ENCODE peak calls at places on chromosome 17, in eight cellular contexts. One of them, this sample, is unnamed.

GRCh38 chr17:74249966-74250365 is 24.1 kb upstream of the DNAI2 start:
- DNase-seq in T1000: no peak
- DNase-seq in Right ventricle myocardium superior: no peak
- DNase-seq in activated T-cell treated with anti-CD3 and anti-CD28 coated beads, Interleukin-2, amount 50 U/mL, for 72 hours: no peak
- DNase-seq in stimulated activated CD4-positive, alpha-beta T cell treated with anti-CD3 and anti-CD28 coated beads, Interleukin-15, amount 100 ng/mL, for 24 hours: no peak
- DNase-seq in upper lobe of left lung: no peak
- DNase-seq in effector memory CD8-positive, alpha-beta T cell: no peak
- DNase-seq in stomach: no peak
- DNase-seq in this sample: no peak

GRCh38 chr17:58141505-58141904 is 6.7 kb upstream of the OR4D1 start:
- DNase-seq in T1000: no peak
- DNase-seq in Right ventricle myocardium superior: no peak
- DNase-seq in activated T-cell treated with anti-CD3 and anti-CD28 coated beads, Interleukin-2, amount 50 U/mL, for 72 hours: no peak
- DNase-seq in stimulated activated CD4-positive, alpha-beta T cell treated with anti-CD3 and anti-CD28 coated beads, Interleukin-15, amount 100 ng/mL, for 24 hours: no peak
- DNase-seq in upper lobe of left lung: no peak
- DNase-seq in effector memory CD8-positive, alpha-beta T cell: no peak
- DNase-seq in stomach: no peak
- DNase-seq in this sample: no peak

GRCh38 chr17:81508639-81509047 is 4.0 kb downstream of the ACTG1 start:
- DNase-seq in T1000: no peak
- DNase-seq in Right ventricle myocardium superior: no peak
- DNase-seq in activated T-cell treated with anti-CD3 and anti-CD28 coated beads, Interleukin-2, amount 50 U/mL, for 72 hours: no peak
- DNase-seq in stimulated activated CD4-positive, alpha-beta T cell treated with anti-CD3 and anti-CD28 coated beads, Interleukin-15, amount 100 ng/mL, for 24 hours: peak
- DNase-seq in upper lobe of left lung: no peak
- DNase-seq in effector memory CD8-positive, alpha-beta T cell: no peak
- DNase-seq in stomach: no peak
- DNase-seq in this sample: no peak

GRCh38 chr17:55344514-55344997 is 77.1 kb downstream of the MMD start:
- DNase-seq in T1000: no peak
- DNase-seq in Right ventricle myocardium superior: no peak
- DNase-seq in activated T-cell treated with anti-CD3 and anti-CD28 coated beads, Interleukin-2, amount 50 U/mL, for 72 hours: peak
- DNase-seq in stimulated activated CD4-positive, alpha-beta T cell treated with anti-CD3 and anti-CD28 coated beads, Interleukin-15, amount 100 ng/mL, for 24 hours: peak
- DNase-seq in upper lobe of left lung: no peak
- DNase-seq in effector memory CD8-positive, alpha-beta T cell: no peak
- DNase-seq in stomach: no peak
- DNase-seq in this sample: no peak

GRCh38 chr17:28986714-28987367 is 19.0 kb downstream of the SEZ6 start:
- DNase-seq in T1000: no peak
- DNase-seq in Right ventricle myocardium superior: no peak
- DNase-seq in activated T-cell treated with anti-CD3 and anti-CD28 coated beads, Interleukin-2, amount 50 U/mL, for 72 hours: no peak
- DNase-seq in stimulated activated CD4-positive, alpha-beta T cell treated with anti-CD3 and anti-CD28 coated beads, Interleukin-15, amount 100 ng/mL, for 24 hours: no peak
- DNase-seq in upper lobe of left lung: no peak
- DNase-seq in effector memory CD8-positive, alpha-beta T cell: no peak
- DNase-seq in stomach: no peak
- DNase-seq in this sample: no peak

GRCh38 chr17:82836823-82837357 is 2.9 kb downstream of the ZNF750 start:
- DNase-seq in T1000: no peak
- DNase-seq in Right ventricle myocardium superior: peak
- DNase-seq in activated T-cell treated with anti-CD3 and anti-CD28 coated beads, Interleukin-2, amount 50 U/mL, for 72 hours: no peak
- DNase-seq in stimulated activated CD4-positive, alpha-beta T cell treated with anti-CD3 and anti-CD28 coated beads, Interleukin-15, amount 100 ng/mL, for 24 hours: no peak
- DNase-seq in upper lobe of left lung: no peak
- DNase-seq in effector memory CD8-positive, alpha-beta T cell: no peak
- DNase-seq in stomach: no peak
- DNase-seq in this sample: no peak

GRCh38 chr17:37553357-37553966 is 55.8 kb downstream of the SYNRG start:
- DNase-seq in T1000: no peak
- DNase-seq in Right ventricle myocardium superior: no peak
- DNase-seq in activated T-cell treated with anti-CD3 and anti-CD28 coated beads, Interleukin-2, amount 50 U/mL, for 72 hours: no peak
- DNase-seq in stimulated activated CD4-positive, alpha-beta T cell treated with anti-CD3 and anti-CD28 coated beads, Interleukin-15, amount 100 ng/mL, for 24 hours: no peak
- DNase-seq in upper lobe of left lung: no peak
- DNase-seq in effector memory CD8-positive, alpha-beta T cell: no peak
- DNase-seq in stomach: no peak
- DNase-seq in this sample: no peak

GRCh38 chr17:57578608-57578990 is 166.5 kb downstream of the CCDC182 start:
- DNase-seq in T1000: no peak
- DNase-seq in Right ventricle myocardium superior: no peak
- DNase-seq in activated T-cell treated with anti-CD3 and anti-CD28 coated beads, Interleukin-2, amount 50 U/mL, for 72 hours: no peak
- DNase-seq in stimulated activated CD4-positive, alpha-beta T cell treated with anti-CD3 and anti-CD28 coated beads, Interleukin-15, amount 100 ng/mL, for 24 hours: no peak
- DNase-seq in upper lobe of left lung: no peak
- DNase-seq in effector memory CD8-positive, alpha-beta T cell: no peak
- DNase-seq in stomach: no peak
- DNase-seq in this sample: peak

GRCh38 chr17:79618383-79619067 is 7.7 kb upstream of the RBFOX3 start:
- DNase-seq in T1000: no peak
- DNase-seq in Right ventricle myocardium superior: no peak
- DNase-seq in activated T-cell treated with anti-CD3 and anti-CD28 coated beads, Interleukin-2, amount 50 U/mL, for 72 hours: no peak
- DNase-seq in stimulated activated CD4-positive, alpha-beta T cell treated with anti-CD3 and anti-CD28 coated beads, Interleukin-15, amount 100 ng/mL, for 24 hours: no peak
- DNase-seq in upper lobe of left lung: peak
- DNase-seq in effector memory CD8-positive, alpha-beta T cell: no peak
- DNase-seq in stomach: no peak
- DNase-seq in this sample: peak

GRCh38 chr17:14604920-14605599 is 304.2 kb downstream of the HS3ST3B1 start:
- DNase-seq in T1000: no peak
- DNase-seq in Right ventricle myocardium superior: peak
- DNase-seq in activated T-cell treated with anti-CD3 and anti-CD28 coated beads, Interleukin-2, amount 50 U/mL, for 72 hours: no peak
- DNase-seq in stimulated activated CD4-positive, alpha-beta T cell treated with anti-CD3 and anti-CD28 coated beads, Interleukin-15, amount 100 ng/mL, for 24 hours: no peak
- DNase-seq in upper lobe of left lung: peak
- DNase-seq in effector memory CD8-positive, alpha-beta T cell: no peak
- DNase-seq in stomach: no peak
- DNase-seq in this sample: no peak

GRCh38 chr17:62802531-62803205 is 5.4 kb downstream of the MARCHF10 start:
- DNase-seq in T1000: no peak
- DNase-seq in Right ventricle myocardium superior: no peak
- DNase-seq in activated T-cell treated with anti-CD3 and anti-CD28 coated beads, Interleukin-2, amount 50 U/mL, for 72 hours: no peak
- DNase-seq in stimulated activated CD4-positive, alpha-beta T cell treated with anti-CD3 and anti-CD28 coated beads, Interleukin-15, amount 100 ng/mL, for 24 hours: no peak
- DNase-seq in upper lobe of left lung: no peak
- DNase-seq in effector memory CD8-positive, alpha-beta T cell: no peak
- DNase-seq in stomach: no peak
- DNase-seq in this sample: no peak

GRCh38 chr17:3011891-3012290 is 51.5 kb downstream of the OR1D5 start:
- DNase-seq in T1000: no peak
- DNase-seq in Right ventricle myocardium superior: no peak
- DNase-seq in activated T-cell treated with anti-CD3 and anti-CD28 coated beads, Interleukin-2, amount 50 U/mL, for 72 hours: no peak
- DNase-seq in stimulated activated CD4-positive, alpha-beta T cell treated with anti-CD3 and anti-CD28 coated beads, Interleukin-15, amount 100 ng/mL, for 24 hours: no peak
- DNase-seq in upper lobe of left lung: no peak
- DNase-seq in effector memory CD8-positive, alpha-beta T cell: no peak
- DNase-seq in stomach: no peak
- DNase-seq in this sample: no peak

GRCh38 chr17:68457168-68457538 is at the start of gene WIPI1:
- DNase-seq in T1000: peak
- DNase-seq in Right ventricle myocardium superior: no peak
- DNase-seq in activated T-cell treated with anti-CD3 and anti-CD28 coated beads, Interleukin-2, amount 50 U/mL, for 72 hours: no peak
- DNase-seq in stimulated activated CD4-positive, alpha-beta T cell treated with anti-CD3 and anti-CD28 coated beads, Interleukin-15, amount 100 ng/mL, for 24 hours: no peak
- DNase-seq in upper lobe of left lung: no peak
- DNase-seq in effector memory CD8-positive, alpha-beta T cell: no peak
- DNase-seq in stomach: no peak
- DNase-seq in this sample: peak

GRCh38 chr17:35016369-35016768 is 36.1 kb downstream of the LIG3 start:
- DNase-seq in T1000: no peak
- DNase-seq in Right ventricle myocardium superior: no peak
- DNase-seq in activated T-cell treated with anti-CD3 and anti-CD28 coated beads, Interleukin-2, amount 50 U/mL, for 72 hours: no peak
- DNase-seq in stimulated activated CD4-positive, alpha-beta T cell treated with anti-CD3 and anti-CD28 coated beads, Interleukin-15, amount 100 ng/mL, for 24 hours: no peak
- DNase-seq in upper lobe of left lung: no peak
- DNase-seq in effector memory CD8-positive, alpha-beta T cell: no peak
- DNase-seq in stomach: no peak
- DNase-seq in this sample: no peak

GRCh38 chr17:65022751-65023421 is 33.7 kb downstream of the GNA13 start:
- DNase-seq in T1000: no peak
- DNase-seq in Right ventricle myocardium superior: no peak
- DNase-seq in activated T-cell treated with anti-CD3 and anti-CD28 coated beads, Interleukin-2, amount 50 U/mL, for 72 hours: peak
- DNase-seq in stimulated activated CD4-positive, alpha-beta T cell treated with anti-CD3 and anti-CD28 coated beads, Interleukin-15, amount 100 ng/mL, for 24 hours: no peak
- DNase-seq in upper lobe of left lung: no peak
- DNase-seq in effector memory CD8-positive, alpha-beta T cell: peak
- DNase-seq in stomach: no peak
- DNase-seq in this sample: no peak

GRCh38 chr17:21176996-21177395 is 37.0 kb downstream of the TMEM11 start:
- DNase-seq in T1000: no peak
- DNase-seq in Right ventricle myocardium superior: no peak
- DNase-seq in activated T-cell treated with anti-CD3 and anti-CD28 coated beads, Interleukin-2, amount 50 U/mL, for 72 hours: no peak
- DNase-seq in stimulated activated CD4-positive, alpha-beta T cell treated with anti-CD3 and anti-CD28 coated beads, Interleukin-15, amount 100 ng/mL, for 24 hours: no peak
- DNase-seq in upper lobe of left lung: no peak
- DNase-seq in effector memory CD8-positive, alpha-beta T cell: no peak
- DNase-seq in stomach: peak
- DNase-seq in this sample: no peak

GRCh38 chr17:50274142-50274944 is at the start of gene TMEM92:
- DNase-seq in T1000: no peak
- DNase-seq in Right ventricle myocardium superior: no peak
- DNase-seq in activated T-cell treated with anti-CD3 and anti-CD28 coated beads, Interleukin-2, amount 50 U/mL, for 72 hours: no peak
- DNase-seq in stimulated activated CD4-positive, alpha-beta T cell treated with anti-CD3 and anti-CD28 coated beads, Interleukin-15, amount 100 ng/mL, for 24 hours: peak
- DNase-seq in upper lobe of left lung: peak
- DNase-seq in effector memory CD8-positive, alpha-beta T cell: no peak
- DNase-seq in stomach: peak
- DNase-seq in this sample: peak

GRCh38 chr17:79679631-79680340 is 51.0 kb upstream of the ENPP7 start:
- DNase-seq in T1000: no peak
- DNase-seq in Right ventricle myocardium superior: no peak
- DNase-seq in activated T-cell treated with anti-CD3 and anti-CD28 coated beads, Interleukin-2, amount 50 U/mL, for 72 hours: no peak
- DNase-seq in stimulated activated CD4-positive, alpha-beta T cell treated with anti-CD3 and anti-CD28 coated beads, Interleukin-15, amount 100 ng/mL, for 24 hours: no peak
- DNase-seq in upper lobe of left lung: no peak
- DNase-seq in effector memory CD8-positive, alpha-beta T cell: no peak
- DNase-seq in stomach: no peak
- DNase-seq in this sample: peak

GRCh38 chr17:40561871-40562611 is 3.2 kb downstream of the CCR7 start:
- DNase-seq in T1000: no peak
- DNase-seq in Right ventricle myocardium superior: no peak
- DNase-seq in activated T-cell treated with anti-CD3 and anti-CD28 coated beads, Interleukin-2, amount 50 U/mL, for 72 hours: peak
- DNase-seq in stimulated activated CD4-positive, alpha-beta T cell treated with anti-CD3 and anti-CD28 coated beads, Interleukin-15, amount 100 ng/mL, for 24 hours: peak
- DNase-seq in upper lobe of left lung: no peak
- DNase-seq in effector memory CD8-positive, alpha-beta T cell: peak
- DNase-seq in stomach: peak
- DNase-seq in this sample: peak

GRCh38 chr17:49926886-49927285 is 42.1 kb upstream of the DLX4 start:
- DNase-seq in T1000: no peak
- DNase-seq in Right ventricle myocardium superior: peak
- DNase-seq in activated T-cell treated with anti-CD3 and anti-CD28 coated beads, Interleukin-2, amount 50 U/mL, for 72 hours: no peak
- DNase-seq in stimulated activated CD4-positive, alpha-beta T cell treated with anti-CD3 and anti-CD28 coated beads, Interleukin-15, amount 100 ng/mL, for 24 hours: no peak
- DNase-seq in upper lobe of left lung: no peak
- DNase-seq in effector memory CD8-positive, alpha-beta T cell: no peak
- DNase-seq in stomach: no peak
- DNase-seq in this sample: no peak

GRCh38 chr17:69870091-69870530 is 204.9 kb upstream of the KCNJ16 start:
- DNase-seq in T1000: peak
- DNase-seq in Right ventricle myocardium superior: no peak
- DNase-seq in activated T-cell treated with anti-CD3 and anti-CD28 coated beads, Interleukin-2, amount 50 U/mL, for 72 hours: no peak
- DNase-seq in stimulated activated CD4-positive, alpha-beta T cell treated with anti-CD3 and anti-CD28 coated beads, Interleukin-15, amount 100 ng/mL, for 24 hours: no peak
- DNase-seq in upper lobe of left lung: no peak
- DNase-seq in effector memory CD8-positive, alpha-beta T cell: no peak
- DNase-seq in stomach: no peak
- DNase-seq in this sample: peak

GRCh38 chr17:61402978-61403845 is 3.6 kb downstream of the TBX2 start:
- DNase-seq in T1000: peak
- DNase-seq in Right ventricle myocardium superior: peak
- DNase-seq in activated T-cell treated with anti-CD3 and anti-CD28 coated beads, Interleukin-2, amount 50 U/mL, for 72 hours: no peak
- DNase-seq in stimulated activated CD4-positive, alpha-beta T cell treated with anti-CD3 and anti-CD28 coated beads, Interleukin-15, amount 100 ng/mL, for 24 hours: peak
- DNase-seq in upper lobe of left lung: no peak
- DNase-seq in effector memory CD8-positive, alpha-beta T cell: no peak
- DNase-seq in stomach: no peak
- DNase-seq in this sample: peak

GRCh38 chr17:29573558-29573870 is 5.0 kb downstream of the TP53I13 start:
- DNase-seq in T1000: no peak
- DNase-seq in Right ventricle myocardium superior: no peak
- DNase-seq in activated T-cell treated with anti-CD3 and anti-CD28 coated beads, Interleukin-2, amount 50 U/mL, for 72 hours: no peak
- DNase-seq in stimulated activated CD4-positive, alpha-beta T cell treated with anti-CD3 and anti-CD28 coated beads, Interleukin-15, amount 100 ng/mL, for 24 hours: no peak
- DNase-seq in upper lobe of left lung: peak
- DNase-seq in effector memory CD8-positive, alpha-beta T cell: no peak
- DNase-seq in stomach: no peak
- DNase-seq in this sample: peak

GRCh38 chr17:52181842-52182241 is 23.3 kb upstream of the CA10 start:
- DNase-seq in T1000: no peak
- DNase-seq in Right ventricle myocardium superior: no peak
- DNase-seq in activated T-cell treated with anti-CD3 and anti-CD28 coated beads, Interleukin-2, amount 50 U/mL, for 72 hours: no peak
- DNase-seq in stimulated activated CD4-positive, alpha-beta T cell treated with anti-CD3 and anti-CD28 coated beads, Interleukin-15, amount 100 ng/mL, for 24 hours: no peak
- DNase-seq in upper lobe of left lung: no peak
- DNase-seq in effector memory CD8-positive, alpha-beta T cell: no peak
- DNase-seq in stomach: no peak
- DNase-seq in this sample: no peak

GRCh38 chr17:5069724-5070123 is 8.5 kb upstream of the ZFP3 start:
- DNase-seq in T1000: no peak
- DNase-seq in Right ventricle myocardium superior: no peak
- DNase-seq in activated T-cell treated with anti-CD3 and anti-CD28 coated beads, Interleukin-2, amount 50 U/mL, for 72 hours: no peak
- DNase-seq in stimulated activated CD4-positive, alpha-beta T cell treated with anti-CD3 and anti-CD28 coated beads, Interleukin-15, amount 100 ng/mL, for 24 hours: no peak
- DNase-seq in upper lobe of left lung: no peak
- DNase-seq in effector memory CD8-positive, alpha-beta T cell: no peak
- DNase-seq in stomach: no peak
- DNase-seq in this sample: no peak

GRCh38 chr17:41486809-41487530 is 2.7 kb downstream of the KRT36 start:
- DNase-seq in T1000: no peak
- DNase-seq in Right ventricle myocardium superior: peak
- DNase-seq in activated T-cell treated with anti-CD3 and anti-CD28 coated beads, Interleukin-2, amount 50 U/mL, for 72 hours: peak
- DNase-seq in stimulated activated CD4-positive, alpha-beta T cell treated with anti-CD3 and anti-CD28 coated beads, Interleukin-15, amount 100 ng/mL, for 24 hours: peak
- DNase-seq in upper lobe of left lung: peak
- DNase-seq in effector memory CD8-positive, alpha-beta T cell: peak
- DNase-seq in stomach: peak
- DNase-seq in this sample: no peak

GRCh38 chr17:2782030-2782429 is 14.2 kb upstream of the RAP1GAP2 start:
- DNase-seq in T1000: no peak
- DNase-seq in Right ventricle myocardium superior: no peak
- DNase-seq in activated T-cell treated with anti-CD3 and anti-CD28 coated beads, Interleukin-2, amount 50 U/mL, for 72 hours: no peak
- DNase-seq in stimulated activated CD4-positive, alpha-beta T cell treated with anti-CD3 and anti-CD28 coated beads, Interleukin-15, amount 100 ng/mL, for 24 hours: no peak
- DNase-seq in upper lobe of left lung: no peak
- DNase-seq in effector memory CD8-positive, alpha-beta T cell: no peak
- DNase-seq in stomach: no peak
- DNase-seq in this sample: no peak

This sample was measured in kidney.